ENCODE peak calls at places on chromosomes 12 and 14, in six cellular contexts. One of them, this sample, is unnamed.

GRCh38 chr12:96502477-96502876 is 13.1 kb downstream of the CFAP54 start:
- DNase-seq in heart left ventricle: no peak
- DNase-seq in gastrocnemius medialis: no peak
- DNase-seq in tibial nerve: no peak
- DNase-seq in stomach: no peak
- DNase-seq in spleen: no peak
- DNase-seq in this sample: no peak

GRCh38 chr12:92224685-92225331 is 79.2 kb upstream of the BTG1 start:
- DNase-seq in heart left ventricle: no peak
- DNase-seq in gastrocnemius medialis: no peak
- DNase-seq in tibial nerve: no peak
- DNase-seq in stomach: no peak
- DNase-seq in spleen: no peak
- DNase-seq in this sample: no peak

GRCh38 chr14:91265404-91265803 is 20.9 kb upstream of the GPR68 start:
- DNase-seq in heart left ventricle: no peak
- DNase-seq in gastrocnemius medialis: no peak
- DNase-seq in tibial nerve: no peak
- DNase-seq in stomach: no peak
- DNase-seq in spleen: no peak
- DNase-seq in this sample: no peak

GRCh38 chr12:12807970-12808702 is 5.0 kb upstream of the DDX47 start:
- DNase-seq in heart left ventricle: peak; percentile 76
- DNase-seq in gastrocnemius medialis: peak; percentile 31
- DNase-seq in tibial nerve: peak; percentile 38
- DNase-seq in stomach: peak; percentile 43
- DNase-seq in spleen: peak; percentile 92
- DNase-seq in this sample: no peak

GRCh38 chr14:71119075-71119474 is 211.8 kb downstream of the PCNX1 start:
- DNase-seq in heart left ventricle: no peak
- DNase-seq in gastrocnemius medialis: no peak
- DNase-seq in tibial nerve: no peak
- DNase-seq in stomach: no peak
- DNase-seq in spleen: no peak
- DNase-seq in this sample: no peak

GRCh38 chr14:28767239-28767850 is 758 bp downstream of the FOXG1 start:
- DNase-seq in heart left ventricle: no peak
- DNase-seq in gastrocnemius medialis: no peak
- DNase-seq in tibial nerve: no peak
- DNase-seq in stomach: no peak
- DNase-seq in spleen: no peak
- DNase-seq in this sample: no peak

GRCh38 chr12:108691995-108692808 is 39.1 kb downstream of the CORO1C start:
- DNase-seq in heart left ventricle: peak; percentile 69
- DNase-seq in gastrocnemius medialis: peak; percentile 76
- DNase-seq in tibial nerve: no peak
- DNase-seq in stomach: no peak
- DNase-seq in spleen: no peak
- DNase-seq in this sample: no peak

GRCh38 chr12:57124259-57124877 is 3.9 kb upstream of the LRP1 start:
- DNase-seq in heart left ventricle: peak; percentile 65
- DNase-seq in gastrocnemius medialis: no peak
- DNase-seq in tibial nerve: peak; percentile 93
- DNase-seq in stomach: peak; percentile 80
- DNase-seq in spleen: peak; percentile 78
- DNase-seq in this sample: peak; percentile 70

GRCh38 chr14:50943261-50943942 is 881 bp downstream of the PYGL start:
- DNase-seq in heart left ventricle: peak; percentile 61
- DNase-seq in gastrocnemius medialis: no peak
- DNase-seq in tibial nerve: peak; percentile 48
- DNase-seq in stomach: peak; percentile 32
- DNase-seq in spleen: peak; percentile 80
- DNase-seq in this sample: no peak

GRCh38 chr12:52561880-52562449 is 9.0 kb upstream of the KRT71 start:
- DNase-seq in heart left ventricle: no peak
- DNase-seq in gastrocnemius medialis: no peak
- DNase-seq in tibial nerve: no peak
- DNase-seq in stomach: no peak
- DNase-seq in spleen: peak; percentile 18
- DNase-seq in this sample: no peak

GRCh38 chr14:20486700-20487401 is 17.6 kb downstream of the PNP start:
- DNase-seq in heart left ventricle: no peak
- DNase-seq in gastrocnemius medialis: no peak
- DNase-seq in tibial nerve: no peak
- DNase-seq in stomach: no peak
- DNase-seq in spleen: no peak
- DNase-seq in this sample: no peak

GRCh38 chr14:64549805-64550538 is at the start of gene PPP1R36:
- DNase-seq in heart left ventricle: no peak
- DNase-seq in gastrocnemius medialis: no peak
- DNase-seq in tibial nerve: peak; percentile 7
- DNase-seq in stomach: peak; percentile 69
- DNase-seq in spleen: peak; percentile 87
- DNase-seq in this sample: no peak

GRCh38 chr12:56684745-56685369 is 3.2 kb downstream of the PTGES3 start:
- DNase-seq in heart left ventricle: no peak
- DNase-seq in gastrocnemius medialis: no peak
- DNase-seq in tibial nerve: no peak
- DNase-seq in stomach: peak; percentile 8
- DNase-seq in spleen: peak; percentile 50
- DNase-seq in this sample: peak; percentile 19

GRCh38 chr14:77376380-77376770 is 519 bp downstream of the TMED8 start:
- DNase-seq in heart left ventricle: peak; percentile 31
- DNase-seq in gastrocnemius medialis: no peak
- DNase-seq in tibial nerve: peak; percentile 9
- DNase-seq in stomach: peak; percentile 25
- DNase-seq in spleen: peak; percentile 88
- DNase-seq in this sample: no peak

GRCh38 chr14:29310757-29311156 is 544.2 kb downstream of the FOXG1 start:
- DNase-seq in heart left ventricle: no peak
- DNase-seq in gastrocnemius medialis: no peak
- DNase-seq in tibial nerve: no peak
- DNase-seq in stomach: no peak
- DNase-seq in spleen: no peak
- DNase-seq in this sample: no peak

GRCh38 chr12:110039085-110039807 is 9.1 kb downstream of the C12orf76 start:
- DNase-seq in heart left ventricle: no peak
- DNase-seq in gastrocnemius medialis: no peak
- DNase-seq in tibial nerve: no peak
- DNase-seq in stomach: peak; percentile 43
- DNase-seq in spleen: no peak
- DNase-seq in this sample: no peak

GRCh38 chr14:42214981-42215491 is 608.4 kb downstream of the LRFN5 start:
- DNase-seq in heart left ventricle: no peak
- DNase-seq in gastrocnemius medialis: peak; percentile 7
- DNase-seq in tibial nerve: peak; percentile 13
- DNase-seq in stomach: no peak
- DNase-seq in spleen: no peak
- DNase-seq in this sample: no peak

GRCh38 chr12:26989873-26990272 is 24.3 kb downstream of the TM7SF3 start:
- DNase-seq in heart left ventricle: no peak
- DNase-seq in gastrocnemius medialis: no peak
- DNase-seq in tibial nerve: no peak
- DNase-seq in stomach: no peak
- DNase-seq in spleen: no peak
- DNase-seq in this sample: no peak

GRCh38 chr14:102445641-102446040 is 63.9 kb downstream of the ANKRD9 start:
- DNase-seq in heart left ventricle: no peak
- DNase-seq in gastrocnemius medialis: no peak
- DNase-seq in tibial nerve: no peak
- DNase-seq in stomach: no peak
- DNase-seq in spleen: no peak
- DNase-seq in this sample: no peak

GRCh38 chr14:33457617-33458016 is 493.3 kb downstream of the EGLN3 start:
- DNase-seq in heart left ventricle: no peak
- DNase-seq in gastrocnemius medialis: peak; percentile 6
- DNase-seq in tibial nerve: no peak
- DNase-seq in stomach: no peak
- DNase-seq in spleen: no peak
- DNase-seq in this sample: no peak

GRCh38 chr12:12465522-12465921 is 97.1 kb downstream of the DUSP16 start:
- DNase-seq in heart left ventricle: no peak
- DNase-seq in gastrocnemius medialis: no peak
- DNase-seq in tibial nerve: no peak
- DNase-seq in stomach: no peak
- DNase-seq in spleen: no peak
- DNase-seq in this sample: no peak

GRCh38 chr12:666766-667308 is 3.6 kb upstream of the NINJ2 start:
- DNase-seq in heart left ventricle: no peak
- DNase-seq in gastrocnemius medialis: no peak
- DNase-seq in tibial nerve: no peak
- DNase-seq in stomach: no peak
- DNase-seq in spleen: no peak
- DNase-seq in this sample: no peak

GRCh38 chr14:103391048-103391447 is 5.8 kb downstream of the MARK3 start:
- DNase-seq in heart left ventricle: no peak
- DNase-seq in gastrocnemius medialis: no peak
- DNase-seq in tibial nerve: peak; percentile 48
- DNase-seq in stomach: no peak
- DNase-seq in spleen: no peak
- DNase-seq in this sample: no peak

GRCh38 chr14:88613552-88614010 is 50.7 kb downstream of the ZC3H14 start:
- DNase-seq in heart left ventricle: no peak
- DNase-seq in gastrocnemius medialis: no peak
- DNase-seq in tibial nerve: no peak
- DNase-seq in stomach: peak; percentile 27
- DNase-seq in spleen: no peak
- DNase-seq in this sample: no peak

GRCh38 chr14:88618476-88618875 is 55.6 kb downstream of the ZC3H14 start:
- DNase-seq in heart left ventricle: no peak
- DNase-seq in gastrocnemius medialis: no peak
- DNase-seq in tibial nerve: no peak
- DNase-seq in stomach: no peak
- DNase-seq in spleen: no peak
- DNase-seq in this sample: no peak

GRCh38 chr14:88617479-88617878 is 54.6 kb downstream of the ZC3H14 start:
- DNase-seq in heart left ventricle: no peak
- DNase-seq in gastrocnemius medialis: no peak
- DNase-seq in tibial nerve: no peak
- DNase-seq in stomach: no peak
- DNase-seq in spleen: no peak
- DNase-seq in this sample: no peak

GRCh38 chr14:88614218-88614907 is 51.5 kb downstream of the ZC3H14 start:
- DNase-seq in heart left ventricle: no peak
- DNase-seq in gastrocnemius medialis: no peak
- DNase-seq in tibial nerve: no peak
- DNase-seq in stomach: no peak
- DNase-seq in spleen: no peak
- DNase-seq in this sample: no peak

GRCh38 chr14:88616697-88617096 is 53.9 kb downstream of the ZC3H14 start:
- DNase-seq in heart left ventricle: no peak
- DNase-seq in gastrocnemius medialis: no peak
- DNase-seq in tibial nerve: no peak
- DNase-seq in stomach: no peak
- DNase-seq in spleen: no peak
- DNase-seq in this sample: no peak
- TF ChIP-seq POLR2A in heart left ventricle: no peak
- TF ChIP-seq POLR2A in gastrocnemius medialis: no peak
- TF ChIP-seq POLR2A in tibial nerve: no peak
- TF ChIP-seq POLR2A in stomach: no peak
- TF ChIP-seq POLR2A in spleen: no peak
- TF ChIP-seq POLR2A in this sample: no peak

GRCh38 chr12:132536102-132536876 is 46.3 kb downstream of the FBRSL1 start:
- DNase-seq in heart left ventricle: no peak
- DNase-seq in gastrocnemius medialis: no peak
- DNase-seq in tibial nerve: no peak
- DNase-seq in stomach: no peak
- DNase-seq in spleen: no peak
- DNase-seq in this sample: no peak

GRCh38 chr12:132535046-132535445 is 45.1 kb downstream of the FBRSL1 start:
- DNase-seq in heart left ventricle: no peak
- DNase-seq in gastrocnemius medialis: no peak
- DNase-seq in tibial nerve: no peak
- DNase-seq in stomach: no peak
- DNase-seq in spleen: no peak
- DNase-seq in this sample: no peak

GRCh38 chr12:132533584-132533958 is 43.6 kb downstream of the FBRSL1 start:
- DNase-seq in heart left ventricle: no peak
- DNase-seq in gastrocnemius medialis: no peak
- DNase-seq in tibial nerve: no peak
- DNase-seq in stomach: no peak
- DNase-seq in spleen: no peak
- DNase-seq in this sample: no peak

GRCh38 chr12:132537049-132537448 is 47.1 kb downstream of the FBRSL1 start:
- DNase-seq in heart left ventricle: no peak
- DNase-seq in gastrocnemius medialis: no peak
- DNase-seq in tibial nerve: no peak
- DNase-seq in stomach: no peak
- DNase-seq in spleen: no peak
- DNase-seq in this sample: no peak

GRCh38 chr12:132534076-132534475 is 44.1 kb downstream of the FBRSL1 start:
- DNase-seq in heart left ventricle: no peak
- DNase-seq in gastrocnemius medialis: no peak
- DNase-seq in tibial nerve: no peak
- DNase-seq in stomach: no peak
- DNase-seq in spleen: no peak
- DNase-seq in this sample: no peak
- H3K27ac ChIP-seq in heart left ventricle: no peak overlapping the region
- H3K27ac ChIP-seq in gastrocnemius medialis: no peak overlapping the region
- H3K27ac ChIP-seq in tibial nerve: no peak overlapping the region
- H3K27ac ChIP-seq in stomach: no peak overlapping the region
- H3K27ac ChIP-seq in spleen: no peak overlapping the region
- H3K27ac ChIP-seq in this sample: no peak overlapping the region

GRCh38 chr12:49649892-49650291 is 26.5 kb downstream of the PRPF40B start:
- DNase-seq in heart left ventricle: no peak
- DNase-seq in gastrocnemius medialis: no peak
- DNase-seq in tibial nerve: no peak
- DNase-seq in stomach: no peak
- DNase-seq in spleen: no peak
- DNase-seq in this sample: no peak
- H3K4me1 ChIP-seq in heart left ventricle: peaks cover 49% of the 10 kb centered on the region
- H3K4me1 ChIP-seq in gastrocnemius medialis: peaks cover 22% of the 10 kb centered on the region
- H3K4me1 ChIP-seq in tibial nerve: no peaks in the 10 kb centered on the region
- H3K4me1 ChIP-seq in stomach: peaks cover 28% of the 10 kb centered on the region
- H3K4me1 ChIP-seq in spleen: peaks cover 35% of the 10 kb centered on the region
- H3K4me1 ChIP-seq in this sample: no peaks in the 10 kb centered on the region

DNA sequence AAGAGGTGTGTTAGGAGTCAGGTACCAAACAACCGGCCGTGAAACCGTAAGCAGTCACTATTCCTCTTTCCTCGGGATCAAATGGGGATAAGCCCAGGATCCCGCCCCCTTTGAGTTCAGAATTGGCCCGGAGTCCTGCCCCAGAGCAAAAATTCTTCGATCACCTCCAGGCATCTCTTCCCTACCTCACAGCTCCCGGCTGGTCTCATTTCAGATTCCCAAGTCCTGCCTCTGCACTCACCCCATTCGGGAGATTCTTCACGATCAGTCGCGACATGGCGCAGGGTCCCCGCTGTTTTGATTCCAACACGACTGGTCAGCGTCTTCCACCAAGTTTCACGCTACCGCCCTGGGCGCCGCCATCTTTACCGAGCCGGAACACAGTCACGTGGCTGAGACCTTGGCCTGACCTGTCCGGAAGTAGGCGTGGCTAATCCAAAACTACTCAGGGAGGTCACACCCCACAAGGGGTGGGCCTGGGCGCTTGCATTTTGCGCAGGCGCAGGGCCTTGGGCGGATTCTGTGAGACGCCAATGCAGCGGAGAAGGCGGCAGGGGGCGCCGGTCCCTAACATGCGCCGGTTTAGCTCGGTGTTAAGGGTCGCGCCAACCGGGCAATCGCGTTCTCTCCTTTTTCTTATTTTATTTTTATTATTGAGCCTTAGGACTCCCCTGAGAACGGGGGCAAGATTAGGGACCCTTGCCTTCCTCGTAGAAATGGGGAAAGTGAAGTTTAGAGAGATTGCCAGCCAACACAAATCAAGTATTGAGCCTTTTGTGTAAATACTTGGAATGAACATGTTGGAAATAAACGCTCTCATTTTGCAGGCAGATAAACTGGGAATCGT is at the start of gene RBM19:
- DNase-seq in heart left ventricle: peak; percentile 97
- DNase-seq in gastrocnemius medialis: peak; percentile 96
- DNase-seq in tibial nerve: peak; percentile 97
- DNase-seq in stomach: peak; percentile 98
- DNase-seq in spleen: peak; percentile 99
- DNase-seq in this sample: peak; percentile 96
- TF ChIP-seq POLR2A in heart left ventricle: no peak
- TF ChIP-seq POLR2A in gastrocnemius medialis: no peak
- TF ChIP-seq POLR2A in tibial nerve: peak; percentile 26
- TF ChIP-seq POLR2A in stomach: no peak
- TF ChIP-seq POLR2A in spleen: no peak
- TF ChIP-seq POLR2A in this sample: peak; percentile 39

This sample was measured in breast epithelium.